ENCODE peak calls at places on chromosomes 6 and 20, in nine cellular contexts. U is type B pancreatic cell; M is globus pallidus; S is skeletal muscle cell; V is GM03348; Y is caudate nucleus; A is CD4-positive, alpha-beta T cell; I is activated CD8-positive, alpha-beta T cell treated with anti-CD3 and anti-CD28 coated beads for 36 hours; Q is NCI-H1694 treated with DMSO at 0.1 percent for 48 hours. H is an unnamed sample.

GRCh38 chr6:139679516-139680179 is 305.2 kb upstream of the CITED2 start:
- DNase-seq in M (no peak), U (no peak), S (no peak), V (peak; percentile 21), A (no peak), I (no peak), Y (no peak), Q (no peak), H (no peak)

GRCh38 chr20:2169456-2170088 is 67.9 kb downstream of the STK35 start:
- DNase-seq in Q (no peak), M (no peak), A (no peak), V (no peak), U (no peak), I (no peak), S (no peak), Y (no peak), H (no peak)

GRCh38 chr6:137089305-137089704 is 44.5 kb upstream of the IL20RA start:
- DNase-seq in S (no peak), Y (no peak), I (no peak), V (no peak), A (no peak), U (no peak), M (no peak), Q (no peak), H (no peak)

GRCh38 chr6:2038096-2038495 is 207.3 kb downstream of the GMDS start:
- DNase-seq in S (no peak), Y (no peak), V (no peak), A (no peak), U (no peak), I (peak; percentile 26), Q (no peak), M (no peak), H (no peak)

GRCh38 chr20:41163821-41164220 is 26.5 kb downstream of the PLCG1 start:
- DNase-seq in I (no peak), U (no peak), S (no peak), Y (no peak), M (no peak), Q (no peak), V (no peak), A (no peak), H (no peak)

GRCh38 chr6:111566873-111567517 is 38.7 kb downstream of the TRAF3IP2 start:
- DNase-seq in S (no peak), I (peak; percentile 33), V (no peak), U (no peak), A (peak; percentile 7), M (no peak), Q (no peak), Y (no peak), H (no peak)

GRCh38 chr6:154606457-154606856 is 96.0 kb upstream of the CNKSR3 start:
- DNase-seq in A (peak; percentile 63), V (no peak), Q (no peak), M (no peak), Y (no peak), S (no peak), I (peak; percentile 99), U (no peak), H (no peak)

GRCh38 chr20:45518282-45518681 is 2.9 kb upstream of the SPINT3 start:
- DNase-seq in I (no peak), A (no peak), U (no peak), Q (no peak), M (no peak), Y (no peak), S (no peak), V (no peak), H (no peak)

GRCh38 chr6:33577106-33577535 is 3.0 kb downstream of the BAK1 start:
- DNase-seq in Q (no peak), U (no peak), S (no peak), V (no peak), M (peak; percentile 16), A (no peak), I (peak; percentile 37), Y (no peak), H (no peak)

GRCh38 chr6:153034139-153034538 is 31.6 kb upstream of the MTRF1L start:
- DNase-seq in V (no peak), I (no peak), U (no peak), Y (no peak), A (no peak), S (no peak), Q (no peak), M (no peak), H (no peak)

GRCh38 chr6:154962751-154963150 is 32.4 kb upstream of the TIAM2 start:
- DNase-seq in S (peak; percentile 61), Y (no peak), V (peak; percentile 87), Q (no peak), M (no peak), I (no peak), U (no peak), A (no peak), H (no peak)

GRCh38 chr20:59836768-59837167 is 96.7 kb downstream of the SYCP2 start:
- DNase-seq in I (no peak), Y (no peak), S (no peak), U (no peak), V (no peak), Q (no peak), M (no peak), A (no peak), H (no peak)

GRCh38 chr6:54706844-54707243 is 139.7 kb upstream of the FAM83B start:
- DNase-seq in Y (no peak), V (no peak), U (no peak), Q (no peak), A (no peak), I (no peak), S (no peak), M (no peak), H (no peak)

GRCh38 chr6:143510991-143511891 is at the start of gene FUCA2:
- DNase-seq in S (peak; percentile 56), I (peak; percentile 73), A (peak; percentile 65), V (peak; percentile 92), U (peak; percentile 86), M (peak; percentile 84), Q (no peak), Y (peak; percentile 70), H (peak; percentile 84)